ENCODE peak calls at places on chromosomes 2 and 18, in eight cellular contexts. One of them, this sample, is unnamed.

GRCh38 chr2:107927034-107927534 is 59.2 kb upstream of the SLC5A7 start:
- DNase-seq in neural progenitor cell: no peak
- DNase-seq in cardiac muscle cell: no peak
- DNase-seq in bronchial epithelial cell: no peak
- DNase-seq in mesothelial cell of epicardium: no peak
- DNase-seq in choroid plexus epithelial cell: no peak
- DNase-seq in GM13976: no peak
- DNase-seq in uterus: no peak
- DNase-seq in this sample: no peak

GRCh38 chr2:235098736-235099494 is 147.1 kb downstream of the SH3BP4 start:
- DNase-seq in bronchial epithelial cell: no peak
- DNase-seq in choroid plexus epithelial cell: peak; percentile 56
- DNase-seq in GM13976: no peak
- DNase-seq in cardiac muscle cell: peak; percentile 34
- DNase-seq in neural progenitor cell: no peak
- DNase-seq in uterus: no peak
- DNase-seq in mesothelial cell of epicardium: no peak
- DNase-seq in this sample: no peak

GRCh38 chr2:31083204-31083993 is 54.8 kb downstream of the GALNT14 start:
- DNase-seq in mesothelial cell of epicardium: no peak
- DNase-seq in uterus: no peak
- DNase-seq in choroid plexus epithelial cell: no peak
- DNase-seq in neural progenitor cell: no peak
- DNase-seq in bronchial epithelial cell: no peak
- DNase-seq in cardiac muscle cell: no peak
- DNase-seq in GM13976: no peak
- DNase-seq in this sample: no peak

GRCh38 chr18:61683856-61684255 is 209.0 kb downstream of the RNF152 start:
- DNase-seq in uterus: no peak
- DNase-seq in choroid plexus epithelial cell: no peak
- DNase-seq in neural progenitor cell: no peak
- DNase-seq in mesothelial cell of epicardium: no peak
- DNase-seq in GM13976: no peak
- DNase-seq in cardiac muscle cell: no peak
- DNase-seq in bronchial epithelial cell: no peak
- DNase-seq in this sample: no peak

GRCh38 chr2:43075054-43075593 is 151.3 kb downstream of the ZFP36L2 start:
- DNase-seq in mesothelial cell of epicardium: no peak
- DNase-seq in neural progenitor cell: no peak
- DNase-seq in GM13976: no peak
- DNase-seq in choroid plexus epithelial cell: peak; percentile 97
- DNase-seq in bronchial epithelial cell: peak; percentile 100
- DNase-seq in cardiac muscle cell: peak; percentile 96
- DNase-seq in uterus: peak; percentile 84
- DNase-seq in this sample: peak; percentile 94

GRCh38 chr2:95062247-95062646 is 36.7 kb downstream of the MAL start:
- DNase-seq in cardiac muscle cell: no peak
- DNase-seq in mesothelial cell of epicardium: no peak
- DNase-seq in bronchial epithelial cell: no peak
- DNase-seq in uterus: no peak
- DNase-seq in GM13976: no peak
- DNase-seq in choroid plexus epithelial cell: no peak
- DNase-seq in neural progenitor cell: no peak
- DNase-seq in this sample: peak; percentile 28

GRCh38 chr18:22838221-22838620 is 94.9 kb upstream of the RBBP8 start:
- DNase-seq in cardiac muscle cell: no peak
- DNase-seq in uterus: no peak
- DNase-seq in neural progenitor cell: no peak
- DNase-seq in GM13976: no peak
- DNase-seq in mesothelial cell of epicardium: no peak
- DNase-seq in bronchial epithelial cell: no peak
- DNase-seq in choroid plexus epithelial cell: no peak
- DNase-seq in this sample: no peak

GRCh38 chr2:144166743-144167142 is 353.2 kb downstream of the ZEB2 start:
- DNase-seq in choroid plexus epithelial cell: no peak
- DNase-seq in GM13976: no peak
- DNase-seq in bronchial epithelial cell: no peak
- DNase-seq in uterus: no peak
- DNase-seq in cardiac muscle cell: no peak
- DNase-seq in neural progenitor cell: no peak
- DNase-seq in mesothelial cell of epicardium: no peak
- DNase-seq in this sample: no peak

GRCh38 chr2:75222527-75222926 is 23.2 kb upstream of the TACR1 start:
- DNase-seq in cardiac muscle cell: no peak
- DNase-seq in bronchial epithelial cell: no peak
- DNase-seq in choroid plexus epithelial cell: no peak
- DNase-seq in neural progenitor cell: no peak
- DNase-seq in uterus: no peak
- DNase-seq in mesothelial cell of epicardium: no peak
- DNase-seq in GM13976: no peak
- DNase-seq in this sample: no peak

DNA sequence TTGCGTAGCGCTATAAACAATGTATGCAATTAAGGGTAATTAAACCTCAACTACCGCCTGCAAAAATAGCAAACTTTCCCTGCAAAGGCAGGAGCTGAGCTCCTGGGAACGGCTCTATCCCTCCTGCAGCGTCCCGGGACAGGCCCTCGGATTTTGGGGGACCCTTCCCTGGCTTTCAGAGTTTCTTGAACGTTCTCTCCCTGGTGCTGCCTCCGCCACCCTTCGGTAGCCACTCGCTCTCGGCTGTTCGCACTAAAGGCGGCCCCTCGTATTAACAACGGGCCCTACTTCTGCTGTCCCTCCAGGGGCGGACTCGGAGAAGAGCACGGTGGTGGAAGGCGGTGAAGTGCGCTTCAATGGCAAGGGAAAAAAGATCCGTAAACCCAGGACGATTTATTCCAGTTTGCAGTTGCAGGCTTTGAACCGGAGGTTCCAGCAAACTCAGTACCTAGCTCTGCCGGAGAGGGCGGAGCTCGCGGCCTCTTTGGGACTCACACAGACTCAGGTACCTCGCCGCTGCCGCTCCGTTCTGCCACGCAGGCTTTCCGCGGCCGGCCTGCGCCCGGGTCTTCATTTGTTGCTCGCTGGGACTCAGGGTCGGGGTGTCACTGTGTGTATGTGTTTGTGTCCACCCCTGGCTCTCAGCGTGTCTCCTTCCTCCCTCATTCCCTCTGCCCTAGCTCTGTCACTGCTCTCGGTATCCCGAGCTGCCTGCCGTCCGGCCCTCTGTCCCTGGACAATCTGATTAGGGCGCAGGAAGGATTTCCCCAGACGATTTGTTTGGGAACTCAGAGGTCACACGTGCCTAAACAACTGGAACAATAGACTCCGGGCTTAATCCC is 1.3 kb downstream of the DLX1 start:
- DNase-seq in bronchial epithelial cell: no peak
- DNase-seq in GM13976: peak; percentile 69
- DNase-seq in choroid plexus epithelial cell: no peak
- DNase-seq in mesothelial cell of epicardium: peak; percentile 68
- DNase-seq in cardiac muscle cell: no peak
- DNase-seq in uterus: no peak
- DNase-seq in neural progenitor cell: peak; percentile 94
- DNase-seq in this sample: no peak
- TF ChIP-seq CTCF in bronchial epithelial cell: peak; percentile 51
- TF ChIP-seq CTCF in GM13976: no peak
- TF ChIP-seq CTCF in choroid plexus epithelial cell: peak; percentile 16
- TF ChIP-seq CTCF in mesothelial cell of epicardium: peak; percentile 56
- TF ChIP-seq CTCF in cardiac muscle cell: no peak
- TF ChIP-seq CTCF in uterus: no peak
- TF ChIP-seq CTCF in neural progenitor cell: peak; percentile 40
- TF ChIP-seq CTCF in this sample: no peak

GRCh38 chr2:240717181-240717641 is 25.5 kb downstream of the AQP12A start:
- DNase-seq in cardiac muscle cell: no peak
- DNase-seq in GM13976: no peak
- DNase-seq in neural progenitor cell: no peak
- DNase-seq in uterus: no peak
- DNase-seq in bronchial epithelial cell: no peak
- DNase-seq in mesothelial cell of epicardium: no peak
- DNase-seq in choroid plexus epithelial cell: no peak
- DNase-seq in this sample: no peak

GRCh38 chr2:240716130-240716798 is 24.6 kb downstream of the AQP12A start:
- DNase-seq in uterus: no peak
- DNase-seq in mesothelial cell of epicardium: no peak
- DNase-seq in choroid plexus epithelial cell: no peak
- DNase-seq in bronchial epithelial cell: no peak
- DNase-seq in cardiac muscle cell: no peak
- DNase-seq in neural progenitor cell: no peak
- DNase-seq in GM13976: no peak
- DNase-seq in this sample: no peak

GRCh38 chr2:240713928-240714746 is 22.5 kb downstream of the AQP12A start:
- DNase-seq in cardiac muscle cell: no peak
- DNase-seq in uterus: no peak
- DNase-seq in GM13976: no peak
- DNase-seq in neural progenitor cell: no peak
- DNase-seq in choroid plexus epithelial cell: no peak
- DNase-seq in bronchial epithelial cell: no peak
- DNase-seq in mesothelial cell of epicardium: no peak
- DNase-seq in this sample: no peak

GRCh38 chr2:240713071-240713927 is 21.6 kb downstream of the AQP12A start:
- DNase-seq in bronchial epithelial cell: no peak
- DNase-seq in mesothelial cell of epicardium: no peak
- DNase-seq in GM13976: no peak
- DNase-seq in choroid plexus epithelial cell: no peak
- DNase-seq in uterus: no peak
- DNase-seq in neural progenitor cell: no peak
- DNase-seq in cardiac muscle cell: no peak
- DNase-seq in this sample: no peak

DNA sequence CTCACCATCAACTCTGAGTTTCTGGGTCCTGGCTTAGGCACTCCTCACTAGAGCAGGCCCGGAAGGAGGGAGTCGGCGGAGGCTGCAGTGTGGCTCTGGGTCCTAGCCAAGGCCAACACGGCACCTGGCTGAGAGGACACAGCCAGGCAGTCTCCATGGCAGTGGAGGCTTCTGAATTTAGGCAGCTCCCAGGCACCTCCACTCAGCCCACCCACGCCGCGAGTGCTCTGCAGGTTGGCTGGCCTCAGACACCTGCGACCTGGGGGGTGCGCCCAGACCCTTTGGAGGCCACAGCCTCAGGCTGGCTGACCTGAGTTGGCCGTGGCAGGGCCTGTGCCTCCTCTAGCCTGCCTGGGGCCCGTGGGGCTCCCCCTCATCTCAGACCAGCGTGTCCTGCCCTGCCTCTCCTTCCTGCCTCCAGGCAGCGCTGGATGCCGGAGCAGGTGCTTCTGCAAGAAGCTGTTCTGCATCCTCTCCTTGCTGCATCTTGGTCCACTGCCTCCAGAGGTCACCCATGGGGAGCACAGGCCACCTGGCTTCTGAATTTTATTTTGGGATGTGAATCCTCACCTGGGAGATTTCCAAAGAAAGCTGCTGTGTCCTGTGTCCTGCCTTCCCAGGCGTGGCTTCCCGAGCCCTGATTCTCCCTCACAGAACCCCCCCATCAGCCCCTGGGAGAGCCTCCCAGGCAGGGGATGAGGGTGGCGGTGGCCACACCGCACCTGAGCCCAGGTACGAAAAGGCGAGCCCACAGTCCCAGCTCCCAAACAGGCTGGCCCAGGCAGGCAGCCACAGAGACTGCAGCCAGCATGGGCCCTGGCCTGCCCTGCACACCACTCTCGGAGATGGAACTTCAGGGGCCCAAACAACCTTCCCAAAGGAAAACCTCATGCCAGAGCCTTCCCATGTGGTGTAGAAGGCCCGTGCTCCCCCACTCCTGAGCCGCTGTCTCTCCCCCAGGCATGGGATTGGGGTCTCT is 23.4 kb downstream of the AQP12A start:
- DNase-seq in cardiac muscle cell: no peak
- DNase-seq in neural progenitor cell: no peak
- DNase-seq in bronchial epithelial cell: no peak
- DNase-seq in choroid plexus epithelial cell: no peak
- DNase-seq in GM13976: no peak
- DNase-seq in mesothelial cell of epicardium: no peak
- DNase-seq in uterus: no peak
- DNase-seq in this sample: no peak
- TF ChIP-seq CTCF in cardiac muscle cell: no peak
- TF ChIP-seq CTCF in neural progenitor cell: peak; percentile 6
- TF ChIP-seq CTCF in bronchial epithelial cell: no peak
- TF ChIP-seq CTCF in choroid plexus epithelial cell: no peak
- TF ChIP-seq CTCF in GM13976: no peak
- TF ChIP-seq CTCF in mesothelial cell of epicardium: no peak
- TF ChIP-seq CTCF in uterus: no peak
- TF ChIP-seq CTCF in this sample: no peak

GRCh38 chr2:86027913-86028762 is 77.5 kb downstream of the POLR1A start:
- DNase-seq in cardiac muscle cell: no peak
- DNase-seq in mesothelial cell of epicardium: no peak
- DNase-seq in neural progenitor cell: no peak
- DNase-seq in choroid plexus epithelial cell: no peak
- DNase-seq in uterus: no peak
- DNase-seq in bronchial epithelial cell: no peak
- DNase-seq in GM13976: no peak
- DNase-seq in this sample: no peak

GRCh38 chr2:86027196-86027912 is 78.3 kb downstream of the POLR1A start:
- DNase-seq in neural progenitor cell: no peak
- DNase-seq in cardiac muscle cell: no peak
- DNase-seq in mesothelial cell of epicardium: no peak
- DNase-seq in bronchial epithelial cell: no peak
- DNase-seq in uterus: no peak
- DNase-seq in GM13976: no peak
- DNase-seq in choroid plexus epithelial cell: no peak
- DNase-seq in this sample: no peak

GRCh38 chr2:86026744-86027065 is 79.0 kb downstream of the POLR1A start:
- DNase-seq in uterus: no peak
- DNase-seq in bronchial epithelial cell: no peak
- DNase-seq in choroid plexus epithelial cell: no peak
- DNase-seq in GM13976: no peak
- DNase-seq in neural progenitor cell: no peak
- DNase-seq in mesothelial cell of epicardium: no peak
- DNase-seq in cardiac muscle cell: no peak
- DNase-seq in this sample: no peak

GRCh38 chr2:86029873-86030272 is 75.8 kb downstream of the POLR1A start:
- DNase-seq in bronchial epithelial cell: no peak
- DNase-seq in GM13976: no peak
- DNase-seq in uterus: no peak
- DNase-seq in cardiac muscle cell: no peak
- DNase-seq in neural progenitor cell: no peak
- DNase-seq in mesothelial cell of epicardium: no peak
- DNase-seq in choroid plexus epithelial cell: no peak
- DNase-seq in this sample: peak; percentile 57

GRCh38 chr2:86028763-86029381 is 76.8 kb downstream of the POLR1A start:
- DNase-seq in GM13976: no peak
- DNase-seq in uterus: peak; percentile 45
- DNase-seq in mesothelial cell of epicardium: no peak
- DNase-seq in bronchial epithelial cell: no peak
- DNase-seq in choroid plexus epithelial cell: peak; percentile 76
- DNase-seq in neural progenitor cell: no peak
- DNase-seq in cardiac muscle cell: peak; percentile 95
- DNase-seq in this sample: peak; percentile 82
- TF ChIP-seq CTCF in GM13976: no peak
- TF ChIP-seq CTCF in uterus: no peak
- TF ChIP-seq CTCF in mesothelial cell of epicardium: no peak
- TF ChIP-seq CTCF in bronchial epithelial cell: no peak
- TF ChIP-seq CTCF in choroid plexus epithelial cell: no peak
- TF ChIP-seq CTCF in neural progenitor cell: no peak
- TF ChIP-seq CTCF in cardiac muscle cell: no peak
- TF ChIP-seq CTCF in this sample: no peak

DNA sequence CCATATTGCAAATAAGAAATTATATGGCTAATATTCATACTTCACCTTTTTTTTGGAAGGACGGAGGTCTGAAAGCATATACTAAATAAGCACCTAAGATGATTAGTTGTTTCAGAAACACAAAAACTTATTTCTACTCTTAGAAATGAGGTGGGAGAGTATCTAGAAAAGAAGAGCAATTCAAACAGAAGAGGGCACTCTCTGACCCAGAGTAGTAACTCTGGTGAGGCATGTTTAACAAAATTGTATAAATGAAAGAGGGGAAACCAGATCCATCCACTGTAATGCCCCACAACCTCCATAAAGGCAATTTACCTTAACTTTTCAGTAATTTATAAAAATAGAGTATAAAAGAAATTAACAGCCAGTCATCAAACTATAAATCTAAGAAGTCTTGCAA is 669.6 kb upstream of the VRK2 start:
- DNase-seq in mesothelial cell of epicardium: no peak
- DNase-seq in neural progenitor cell: peak; percentile 19
- DNase-seq in choroid plexus epithelial cell: peak; percentile 52
- DNase-seq in bronchial epithelial cell: peak; percentile 11
- DNase-seq in uterus: no peak
- DNase-seq in cardiac muscle cell: no peak
- DNase-seq in GM13976: peak; percentile 20
- DNase-seq in this sample: no peak
- TF ChIP-seq CTCF in mesothelial cell of epicardium: no peak
- TF ChIP-seq CTCF in neural progenitor cell: peak; percentile 53
- TF ChIP-seq CTCF in choroid plexus epithelial cell: peak; percentile 48
- TF ChIP-seq CTCF in bronchial epithelial cell: no peak
- TF ChIP-seq CTCF in uterus: no peak
- TF ChIP-seq CTCF in cardiac muscle cell: no peak
- TF ChIP-seq CTCF in GM13976: peak; percentile 5
- TF ChIP-seq CTCF in this sample: no peak